ENCODE peak calls at places on chromosomes 5 and 9, in five cellular contexts. P is K562, Q is GM23338, L is GM12878, O is WTC11. Z is an unnamed sample.
A peak's percentile ranks its signal among the peaks of the same experiment; 100 is the strongest.

GRCh38 chr5:39224196-39224754 is 4.9 kb upstream of the FYB1 start:
- DNase-seq in P (peak; percentile 87), Q (peak; percentile 15), L (no peak), O (no peak), Z (no peak)

GRCh38 chr9:34993502-34994428 is 4.2 kb downstream of the DNAJB5 start:
- DNase-seq in P (no peak), Q (peak; percentile 59), L (no peak), O (no peak), Z (no peak)

GRCh38 chr5:135050244-135050767 is 16.3 kb upstream of the PITX1 start:
- DNase-seq in P (no peak), Q (peak; percentile 59), L (no peak), O (no peak), Z (no peak)

GRCh38 chr5:169162407-169162806 is 138.5 kb downstream of the SLIT3 start:
- DNase-seq in P (no peak), Q (no peak), L (no peak), O (no peak), Z (no peak)

GRCh38 chr9:122827759-122828090 is 663 bp downstream of the PDCL start:
- DNase-seq in P (peak; percentile 37), Q (peak; percentile 77), L (no peak), O (no peak), Z (no peak)

GRCh38 chr5:123659495-123659894 is 147.5 kb downstream of the CSNK1G3 start:
- DNase-seq in P (no peak), Q (no peak), L (no peak), O (no peak), Z (no peak)

GRCh38 chr9:88745281-88746001 is 210.5 kb downstream of the NXNL2 start:
- DNase-seq in P (no peak), Q (no peak), L (no peak), O (no peak), Z (no peak)

GRCh38 chr9:16870606-16871357 is at the start of gene BNC2:
- DNase-seq in P (no peak), Q (peak; percentile 89), L (no peak), O (peak; percentile 81), Z (no peak)

GRCh38 chr5:65157906-65158603 is 323.7 kb downstream of the ADAMTS6 start:
- DNase-seq in P (no peak), Q (peak; percentile 6), L (no peak), O (no peak), Z (peak; percentile 2)

GRCh38 chr9:137435381-137435891 is 5.7 kb downstream of the ENTPD8 start:
- DNase-seq in P (no peak), Q (no peak), L (no peak), O (no peak), Z (no peak)

GRCh38 chr9:84932915-84933527 is 263.5 kb downstream of the NTRK2 start:
- DNase-seq in P (no peak), Q (peak; percentile 63), L (no peak), O (no peak), Z (no peak)
- TF ChIP-seq CREB1 in P (no peak), Q (no peak), L (no peak), O (no peak), Z (no peak)

GRCh38 chr9:21684831-21685362 is 117.5 kb upstream of the MTAP start:
- DNase-seq in P (no peak), Q (no peak), L (no peak), O (no peak), Z (peak; percentile 57)

GRCh38 chr9:21682981-21683380 is 119.5 kb upstream of the MTAP start:
- DNase-seq in P (no peak), Q (no peak), L (no peak), O (no peak), Z (no peak)

GRCh38 chr9:21685502-21685901 is 116.9 kb upstream of the MTAP start:
- DNase-seq in P (no peak), Q (peak; percentile 14), L (no peak), O (no peak), Z (no peak)

GRCh38 chr9:21683484-21684175 is 118.8 kb upstream of the MTAP start:
- DNase-seq in P (no peak), Q (no peak), L (no peak), O (no peak), Z (no peak)

GRCh38 chr9:21684231-21684630 is 118.2 kb upstream of the MTAP start:
- DNase-seq in P (no peak), Q (no peak), L (no peak), O (no peak), Z (no peak)
- TF ChIP-seq CREB1 in P (no peak), Q (no peak), L (no peak), O (no peak), Z (no peak)

GRCh38 chr5:63878788-63879187 is 83.5 kb downstream of the HTR1A start:
- DNase-seq in P (no peak), Q (peak; percentile 38), L (no peak), O (no peak), Z (no peak)

GRCh38 chr5:63877961-63878360 is 84.3 kb downstream of the HTR1A start:
- DNase-seq in P (no peak), Q (peak; percentile 28), L (no peak), O (no peak), Z (no peak)
- TF ChIP-seq CREB1 in P (no peak), Q (no peak), L (no peak), O (no peak), Z (no peak)

DNA sequence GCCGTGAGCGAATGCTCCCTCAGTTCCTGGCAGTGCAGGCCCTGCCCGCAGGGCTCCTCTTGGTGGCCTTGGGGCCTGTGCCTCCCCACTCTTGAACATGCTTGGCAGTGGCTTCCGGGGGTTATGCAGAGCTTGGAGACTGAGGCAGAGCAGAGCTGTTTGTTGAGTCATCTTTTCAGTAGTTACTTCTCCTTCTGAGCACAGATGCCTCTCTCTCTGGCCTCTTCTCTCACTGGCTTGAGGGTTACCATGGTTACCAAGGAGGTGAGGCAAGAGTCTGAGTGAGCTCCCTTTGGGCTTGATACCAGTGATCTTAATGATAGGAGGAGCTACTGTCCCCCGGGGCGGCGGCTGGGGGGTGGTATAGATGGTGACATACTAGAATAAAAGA is 110.9 kb downstream of the ARHGAP26 start:
- DNase-seq in P (no peak), Q (peak; percentile 87), L (no peak), O (no peak), Z (no peak)
- TF ChIP-seq CREB1 in P (no peak), Q (no peak), L (no peak), O (no peak), Z (no peak)

GRCh38 chr5:72109051-72109411 is 1.8 kb downstream of the MAP1B start:
- DNase-seq in P (no peak), Q (no peak), L (no peak), O (no peak), Z (no peak)
- TF ChIP-seq CREB1 in P (no peak), Q (no peak), L (no peak), O (no peak), Z (no peak)

DNA sequence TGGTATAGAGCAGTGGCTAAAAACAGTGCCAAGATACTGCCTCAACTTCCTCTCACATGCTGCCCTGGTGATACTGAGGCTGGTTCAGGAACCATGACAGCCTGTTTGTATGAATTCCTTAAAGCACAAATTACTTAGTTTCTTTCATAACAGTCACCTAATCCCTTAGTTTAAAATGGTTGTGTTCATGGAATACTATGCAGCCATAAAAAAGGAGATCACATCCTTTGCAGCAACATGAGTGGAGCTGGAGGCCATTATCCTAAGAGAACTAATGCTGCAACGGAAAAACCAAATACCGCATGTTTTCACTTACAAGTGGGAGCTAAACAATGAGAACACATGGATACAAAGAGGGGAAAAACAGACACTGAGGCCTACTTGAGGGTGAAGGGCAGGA is 21.8 kb downstream of the ZFP62 start:
- DNase-seq in P (no peak), Q (no peak), L (no peak), O (no peak), Z (no peak)
- TF ChIP-seq CREB1 in P (no peak), Q (no peak), L (no peak), O (no peak), Z (no peak)

GRCh38 chr5:145925353-145925752 is 11.0 kb upstream of the SH3RF2 start:
- DNase-seq in P (no peak), Q (peak; percentile 67), L (no peak), O (no peak), Z (no peak)
- TF ChIP-seq CREB1 in P (no peak), Q (no peak), L (no peak), O (no peak), Z (no peak)